ENCODE peak calls at places on chromosomes 16 and 17, in five cellular contexts. S is HEK293T, O is HuH-7.5, F is lower leg skin, D is progenitor cell of endocrine pancreas. P is an unnamed sample.

GRCh38 chr16:10916534-10916933 is 25.7 kb downstream of the DEXI start:
- DNase-seq in S (no peak), D (no peak), O (no peak), F (no peak), P (no peak)

GRCh38 chr17:79757140-79757745 is 20.7 kb upstream of the CBX2 start:
- DNase-seq in F (no peak), O (no peak), D (no peak), S (no peak), P (no peak)

GRCh38 chr17:39920218-39921210 is 2.1 kb upstream of the GSDMB start:
- DNase-seq in D (no peak), F (no peak), O (no peak), S (no peak), P (no peak)

GRCh38 chr17:51257150-51258081 is 2.4 kb downstream of the MBTD1 start:
- DNase-seq in S (no peak), F (no peak), O (no peak), D (no peak), P (no peak)

GRCh38 chr17:8658800-8659199 is 28.3 kb upstream of the MYH10 start:
- DNase-seq in S (no peak), D (no peak), F (no peak), O (no peak), P (no peak)

GRCh38 chr17:9465216-9465921 is 110.3 kb downstream of the STX8 start:
- DNase-seq in D (no peak), F (peak), O (no peak), S (no peak), P (no peak)

GRCh38 chr17:17151541-17151940 is 54.6 kb downstream of the PLD6 start:
- DNase-seq in D (no peak), O (no peak), F (no peak), S (no peak), P (no peak)

GRCh38 chr16:35598696-35599332 is 2139.4 kb downstream of the TP53TG3F start:
- DNase-seq in S (no peak), F (no peak), O (no peak), D (no peak), P (no peak)

GRCh38 chr16:64731891-64732290 is 390.0 kb downstream of the CDH11 start:
- DNase-seq in F (no peak), S (no peak), D (no peak), O (no peak), P (no peak)

GRCh38 chr17:42670199-42670924 is 6.4 kb downstream of the PLEKHH3 start:
- DNase-seq in F (no peak), O (no peak), D (no peak), S (no peak), P (no peak)

GRCh38 chr17:4215882-4216411 is 47.8 kb downstream of the ANKFY1 start:
- DNase-seq in F (no peak), D (no peak), O (no peak), S (peak), P (no peak)

GRCh38 chr17:71975331-71975801 is 145.5 kb upstream of the SOX9 start:
- DNase-seq in F (peak), S (no peak), D (no peak), O (no peak), P (peak)

GRCh38 chr16:66569827-66570405 is 3.7 kb downstream of the CMTM1 start:
- DNase-seq in S (no peak), D (no peak), O (no peak), F (no peak), P (no peak)

GRCh38 chr16:396199-396598 is 800 bp upstream of the NME4 start:
- DNase-seq in F (no peak), O (no peak), D (no peak), S (no peak), P (no peak)

GRCh38 chr17:48555616-48556533 is 11.0 kb upstream of the HOXB2 start:
- DNase-seq in D (no peak), O (no peak), S (peak), F (no peak), P (no peak)

GRCh38 chr16:3190949-3191353 is 2.9 kb downstream of the OR1F1 start:
- DNase-seq in O (no peak), D (no peak), S (peak), F (no peak), P (no peak)

GRCh38 chr17:7114241-7114874 is at the start of gene ASGR2:
- DNase-seq in S (no peak), D (no peak), O (peak), F (no peak), P (no peak)

GRCh38 chr17:67532326-67532871 is 155.3 kb downstream of the PITPNC1 start:
- DNase-seq in F (no peak), O (no peak), S (no peak), D (no peak), P (no peak)

GRCh38 chr17:83200746-83201145 is 121.3 kb downstream of the METRNL start:
- DNase-seq in F (peak), O (no peak), D (no peak), S (no peak), P (no peak)

GRCh38 chr17:45996282-45996937 is 2.6 kb upstream of the STH start:
- DNase-seq in O (no peak), S (no peak), F (no peak), D (no peak), P (no peak)

GRCh38 chr16:85275533-85276249 is 163.4 kb upstream of the CIBAR2 start:
- DNase-seq in F (peak), D (peak), S (peak), O (peak), P (peak)

GRCh38 chr16:80367037-80367658 is 173.6 kb upstream of the DYNLRB2 start:
- DNase-seq in F (no peak), D (no peak), S (no peak), O (no peak), P (no peak)

GRCh38 chr17:45385331-45385997 is 47.2 kb downstream of the ARHGAP27 start:
- DNase-seq in F (peak), D (peak), O (peak), S (peak), P (peak)

GRCh38 chr17:17696871-17697633 is 15.8 kb downstream of the RAI1 start:
- DNase-seq in D (no peak), F (no peak), O (no peak), S (no peak), P (no peak)

GRCh38 chr17:50923611-50924010 is 57.5 kb upstream of the TOB1 start:
- DNase-seq in F (no peak), O (no peak), D (no peak), S (no peak), P (no peak)

GRCh38 chr17:7081341-7082062 is 1.5 kb upstream of the CLEC10A start:
- DNase-seq in O (no peak), F (no peak), S (no peak), D (no peak), P (no peak)

GRCh38 chr17:77465358-77466041 is 324.7 kb downstream of the SEC14L1 start:
- DNase-seq in D (no peak), F (no peak), S (no peak), O (no peak), P (no peak)

GRCh38 chr17:8476741-8477140 is 41.1 kb downstream of the NDEL1 start:
- DNase-seq in S (no peak), O (no peak), D (no peak), F (no peak), P (no peak)

GRCh38 chr17:12522743-12523181 is 142.9 kb upstream of the MYOCD start:
- DNase-seq in F (no peak), D (no peak), O (no peak), S (peak), P (no peak)

GRCh38 chr16:85982563-85982939 is 83.6 kb downstream of the IRF8 start:
- DNase-seq in F (no peak), O (no peak), S (no peak), D (no peak), P (no peak)

GRCh38 chr17:59026176-59026939 is 80.3 kb downstream of the TRIM37 start:
- DNase-seq in S (no peak), D (no peak), O (no peak), F (no peak), P (no peak)

GRCh38 chr16:57564571-57565270 is 22.3 kb downstream of the ADGRG5 start:
- DNase-seq in F (no peak), S (no peak), D (no peak), O (no peak), P (peak)

GRCh38 chr16:67910162-67910561 is 17.1 kb downstream of the PSKH1 start:
- DNase-seq in S (no peak), D (no peak), O (no peak), F (no peak), P (no peak)

P was measured in breast epithelium.